ENCODE peak calls at places on chromosomes 6 and 20, in ten cellular contexts. T is H1; I is hepatocyte; J is mesendoderm; C is GM23248; L is lung; Z is lower lobe of right lung; Y is kidney; W is effector memory CD4-positive, alpha-beta T cell; O is transverse colon. R is an unnamed sample. For H3K36me3, the result is how much of the 10 kb centered on the place peaks cover.

GRCh38 chr20:50048420-50049166 is 64.4 kb downstream of the UBE2V1 start:
- DNase-seq in Y (no peak), W (no peak), O (peak), T (no peak), J (no peak), I (no peak), C (peak), L (no peak), Z (no peak), R (no peak)

GRCh38 chr6:106739387-106739786 is 110.0 kb downstream of the QRSL1 start:
- DNase-seq in Y (peak), I (no peak), J (no peak), O (no peak), L (peak), Z (peak), T (no peak), C (peak), W (no peak), R (no peak)

GRCh38 chr6:113763311-113763766 is 93.8 kb upstream of the MARCKS start:
- DNase-seq in L (no peak), I (no peak), Y (no peak), Z (no peak), O (no peak), W (no peak), T (no peak), J (peak), C (peak), R (no peak)

GRCh38 chr6:27129917-27130316 is 117.6 kb upstream of the PRSS16 start:
- DNase-seq in Z (no peak), I (no peak), O (no peak), L (no peak), W (no peak), J (no peak), T (no peak), C (no peak), Y (no peak), R (no peak)

GRCh38 chr6:29810371-29810770 is 17.3 kb upstream of the HLA-G start:
- DNase-seq in W (no peak), J (no peak), O (no peak), T (no peak), L (no peak), C (no peak), Y (no peak), I (no peak), Z (no peak), R (no peak)

GRCh38 chr6:142943746-142944125 is 1.2 kb downstream of the HIVEP2 start:
- DNase-seq in J (peak), Z (no peak), C (peak), I (peak), T (no peak), L (no peak), W (peak), Y (peak), O (peak), R (peak)

GRCh38 chr6:10662207-10662606 is 32.2 kb downstream of the C6orf52 start:
- DNase-seq in T (no peak), J (peak), W (no peak), L (no peak), C (no peak), I (no peak), O (no peak), Z (no peak), Y (no peak), R (no peak)

GRCh38 chr6:161596807-161597505 is 323.1 kb upstream of the AGPAT4 start:
- DNase-seq in Y (no peak), J (peak), C (no peak), O (no peak), W (no peak), Z (no peak), T (no peak), I (no peak), L (no peak), R (no peak)

GRCh38 chr6:70797625-70798024 is 129.9 kb downstream of the SMAP1 start:
- DNase-seq in J (no peak), C (no peak), Y (no peak), O (no peak), W (no peak), Z (no peak), L (no peak), T (no peak), I (no peak), R (no peak)

GRCh38 chr20:15922556-15922955 is 650.7 kb downstream of the KIF16B start:
- DNase-seq in W (no peak), O (no peak), Z (no peak), Y (no peak), T (no peak), C (no peak), L (no peak), J (no peak), I (no peak), R (no peak)

GRCh38 chr6:5036309-5036708 is 32.5 kb upstream of the RPP40 start:
- DNase-seq in C (peak), O (peak), I (peak), W (no peak), Z (no peak), J (peak), T (no peak), Y (no peak), L (no peak), R (peak)

GRCh38 chr20:32168184-32168910 is 39.2 kb downstream of the PLAGL2 start:
- DNase-seq in C (peak), T (no peak), Z (no peak), O (no peak), I (no peak), Y (no peak), L (no peak), W (no peak), J (peak), R (peak)

GRCh38 chr6:163263998-163264661 is 150.4 kb upstream of the QKI start:
- DNase-seq in L (no peak), J (peak), I (no peak), W (no peak), T (no peak), Y (no peak), C (no peak), Z (no peak), O (no peak), R (no peak)

GRCh38 chr20:11210611-11211010 is 536.8 kb upstream of the JAG1 start:
- DNase-seq in Z (no peak), O (no peak), J (no peak), L (no peak), T (no peak), C (no peak), W (no peak), I (no peak), Y (no peak), R (no peak)

GRCh38 chr6:110529907-110530306 is 53.5 kb upstream of the SLC22A16 start:
- DNase-seq in L (no peak), T (no peak), J (no peak), O (no peak), Z (no peak), C (peak), Y (no peak), I (no peak), W (no peak), R (no peak)

GRCh38 chr6:34423254-34423653 is 2.6 kb downstream of the RPS10 start:
- DNase-seq in Y (peak), L (no peak), Z (no peak), I (no peak), T (no peak), W (no peak), J (no peak), O (no peak), C (peak), R (no peak)

GRCh38 chr6:67606905-67607828 is 1027.9 kb upstream of the ADGRB3 start:
- DNase-seq in O (no peak), T (no peak), Z (no peak), L (no peak), I (no peak), Y (no peak), W (no peak), C (no peak), J (no peak), R (no peak)

DNA sequence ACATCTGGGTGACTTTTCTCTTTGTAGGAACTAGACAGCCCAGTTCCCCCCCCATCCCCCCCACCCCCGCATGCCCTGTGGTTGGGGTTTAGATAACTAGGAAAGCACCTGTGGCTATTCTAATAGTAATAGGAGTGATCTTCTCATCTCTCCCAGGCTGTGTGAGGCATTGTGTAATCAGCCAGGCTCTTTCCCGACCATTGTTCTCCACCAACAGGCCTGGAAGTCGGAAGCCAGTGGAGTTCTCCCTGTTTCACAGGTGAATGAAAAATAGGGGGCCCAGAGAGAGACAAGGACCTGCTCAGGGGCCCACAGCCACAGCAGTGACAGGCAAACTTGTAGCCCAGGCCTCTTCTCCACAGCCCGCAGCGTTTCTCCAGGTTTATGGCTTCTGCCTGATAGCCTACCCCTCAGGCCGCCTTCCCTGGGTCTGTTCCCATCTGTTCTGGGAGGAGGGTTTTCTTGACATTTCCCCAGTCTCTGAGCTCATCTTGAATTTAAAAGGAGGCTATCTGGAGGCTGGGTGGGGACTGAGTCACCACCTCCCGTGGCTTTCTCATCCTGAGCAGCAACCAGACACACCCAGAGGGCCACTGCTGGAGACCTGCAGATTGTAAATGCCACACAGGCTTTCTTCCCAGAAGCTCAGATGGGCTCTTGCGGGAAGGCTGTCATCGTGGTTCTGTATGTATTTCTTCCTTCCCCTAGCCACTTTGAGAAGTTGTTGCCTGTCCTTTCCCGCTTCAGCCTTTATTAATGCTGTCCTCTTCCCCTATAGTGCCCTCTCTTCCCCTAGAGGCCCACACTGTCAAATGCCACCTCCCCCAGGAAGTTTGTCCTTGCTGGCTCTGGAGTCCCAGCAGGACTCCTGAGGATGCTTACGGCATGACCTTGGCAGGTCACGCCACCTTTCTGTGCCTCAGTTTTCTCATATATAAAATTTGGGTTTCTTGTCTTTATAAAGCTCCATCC is 75.9 kb upstream of the MYL9 start:
- DNase-seq in L (no peak), I (peak), Z (no peak), W (no peak), C (peak), T (no peak), J (peak), O (peak), Y (no peak), R (peak)
- H3K4me3 ChIP-seq in L (no peak), I (no peak), Z (no peak), W (peak), C (peak), T (peak), J (no peak), O (no peak), Y (no peak), R (no peak)

GRCh38 chr6:89675949-89676753 is 37.6 kb upstream of the LYRM2 start:
- DNase-seq in L (no peak), O (no peak), C (peak), Y (no peak), J (no peak), T (no peak), Z (no peak), W (no peak), I (peak), R (no peak)
- H3K36me3 ChIP-seq in L (half or more), O (under half), C (under half), Y (half or more), J (under half), T (half or more), Z (half or more), W (half or more), I (under half), R (half or more)

GRCh38 chr6:78910611-78911134 is 43.3 kb downstream of the IRAK1BP1 start:
- DNase-seq in C (peak), O (peak), T (peak), L (no peak), J (peak), W (no peak), I (peak), Z (peak), Y (peak), R (peak)
- H3K4me3 ChIP-seq in C (peak), O (no peak), T (peak), L (peak), J (peak), W (no peak), I (peak), Z (peak), Y (peak), R (peak)

GRCh38 chr6:23244300-23244699 is 674.9 kb downstream of the HDGFL1 start:
- DNase-seq in C (peak), J (no peak), L (no peak), I (no peak), O (no peak), Y (no peak), W (no peak), Z (no peak), T (no peak), R (no peak)

GRCh38 chr6:23243858-23244257 is 674.5 kb downstream of the HDGFL1 start:
- DNase-seq in L (no peak), Y (no peak), Z (no peak), C (no peak), I (no peak), O (no peak), T (no peak), J (no peak), W (no peak), R (no peak)

GRCh38 chr6:23246901-23247300 is 677.5 kb downstream of the HDGFL1 start:
- DNase-seq in O (no peak), T (no peak), Z (no peak), L (no peak), C (no peak), W (no peak), Y (no peak), J (no peak), I (no peak), R (no peak)

GRCh38 chr6:23245559-23245958 is 676.2 kb downstream of the HDGFL1 start:
- DNase-seq in T (no peak), W (no peak), J (no peak), O (no peak), Z (no peak), Y (no peak), C (peak), L (no peak), I (no peak), R (no peak)
- H3K36me3 ChIP-seq in T (under half), W (under half), J (under half), O (under half), Z (under half), Y (under half), C (under half), L (under half), I (under half), R (under half)

DNA sequence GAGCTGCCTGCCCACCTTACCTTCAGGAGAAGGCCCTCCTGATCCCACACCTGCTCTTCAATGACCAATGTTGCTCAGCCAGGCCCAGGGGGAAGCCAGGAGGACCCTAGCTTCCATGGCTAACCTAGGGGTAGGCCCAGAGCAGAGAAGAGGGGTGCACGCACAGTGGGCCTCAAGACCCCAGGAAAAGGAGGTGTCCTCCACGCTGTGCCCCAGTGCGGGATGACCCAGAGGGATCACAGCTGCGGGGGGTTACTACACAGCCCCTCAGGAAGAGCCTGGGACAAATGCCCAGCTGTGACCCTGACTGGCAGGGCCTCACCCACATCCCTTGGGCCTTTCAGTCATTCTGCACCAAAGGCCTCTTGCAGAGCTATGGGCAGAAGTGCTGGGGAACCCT is 31.6 kb upstream of the APMAP start:
- DNase-seq in Y (peak), T (no peak), J (no peak), W (no peak), I (no peak), C (no peak), L (no peak), Z (no peak), O (peak), R (no peak)
- H3K4me3 ChIP-seq in Y (no peak), T (no peak), J (no peak), W (no peak), I (no peak), C (no peak), L (no peak), Z (no peak), O (no peak), R (no peak)

DNA sequence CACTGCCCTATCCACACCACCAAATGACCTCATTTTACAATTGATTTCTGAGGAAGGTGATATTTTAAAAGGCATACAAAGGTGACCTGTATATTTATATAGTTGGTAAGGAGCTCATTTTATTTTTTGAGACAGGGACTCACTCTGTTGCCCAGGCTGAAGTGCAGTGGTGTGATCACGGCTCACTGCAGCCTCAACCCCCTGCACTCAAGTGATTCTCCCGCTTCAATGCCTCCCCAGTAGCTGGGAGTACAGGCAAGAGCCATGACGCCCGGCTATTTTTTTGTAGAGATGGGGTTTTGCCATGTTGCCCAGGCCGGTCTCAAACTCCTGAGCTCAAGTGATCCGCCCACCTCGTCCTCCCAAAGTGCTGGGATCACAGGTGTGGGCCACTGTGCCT is 13.0 kb downstream of the NCOA5 start:
- DNase-seq in O (no peak), Y (no peak), T (no peak), C (no peak), I (no peak), W (no peak), L (no peak), J (no peak), Z (no peak), R (no peak)
- H3K36me3 ChIP-seq in O (under half), Y (under half), T (under half), C (under half), I (under half), W (under half), L (under half), J (under half), Z (half or more), R (under half)

R was measured in H7.